ENCODE peak calls at places on chromosomes 16 and 17, in six cellular contexts. One of them, this sample, is unnamed.

GRCh38 chr17:76791053-76791980 is 53.4 kb downstream of the MFSD11 start:
- ATAC-seq in left lung: no peak
- ATAC-seq in right cardiac atrium: peak
- ATAC-seq in upper lobe of right lung: peak
- ATAC-seq in activated T-cell treated with anti-CD3 and anti-CD28 coated beads, Interleukin-2, amount 50 U/mL, for 72 hours: peak
- ATAC-seq in activated CD4-positive, alpha-beta T cell treated with anti-CD3 and anti-CD28 coated beads for 36 hours: peak
- ATAC-seq in this sample: peak

GRCh38 chr16:1458336-1458976 is 14.1 kb upstream of the CCDC154 start:
- ATAC-seq in left lung: no peak
- ATAC-seq in right cardiac atrium: no peak
- ATAC-seq in upper lobe of right lung: no peak
- ATAC-seq in activated T-cell treated with anti-CD3 and anti-CD28 coated beads, Interleukin-2, amount 50 U/mL, for 72 hours: peak
- ATAC-seq in activated CD4-positive, alpha-beta T cell treated with anti-CD3 and anti-CD28 coated beads for 36 hours: peak
- ATAC-seq in this sample: no peak

GRCh38 chr16:14424595-14424994 is 205.5 kb downstream of the PARN start:
- ATAC-seq in left lung: no peak
- ATAC-seq in right cardiac atrium: no peak
- ATAC-seq in upper lobe of right lung: no peak
- ATAC-seq in activated T-cell treated with anti-CD3 and anti-CD28 coated beads, Interleukin-2, amount 50 U/mL, for 72 hours: no peak
- ATAC-seq in activated CD4-positive, alpha-beta T cell treated with anti-CD3 and anti-CD28 coated beads for 36 hours: no peak
- ATAC-seq in this sample: no peak

GRCh38 chr16:282944-283744 is at the start of gene PDIA2:
- ATAC-seq in left lung: no peak
- ATAC-seq in right cardiac atrium: no peak
- ATAC-seq in upper lobe of right lung: no peak
- ATAC-seq in activated T-cell treated with anti-CD3 and anti-CD28 coated beads, Interleukin-2, amount 50 U/mL, for 72 hours: no peak
- ATAC-seq in activated CD4-positive, alpha-beta T cell treated with anti-CD3 and anti-CD28 coated beads for 36 hours: no peak
- ATAC-seq in this sample: no peak

GRCh38 chr16:89363621-89364393 is 126.6 kb downstream of the ANKRD11 start:
- ATAC-seq in left lung: peak
- ATAC-seq in right cardiac atrium: peak
- ATAC-seq in upper lobe of right lung: peak
- ATAC-seq in activated T-cell treated with anti-CD3 and anti-CD28 coated beads, Interleukin-2, amount 50 U/mL, for 72 hours: peak
- ATAC-seq in activated CD4-positive, alpha-beta T cell treated with anti-CD3 and anti-CD28 coated beads for 36 hours: peak
- ATAC-seq in this sample: peak

GRCh38 chr16:85365120-85365519 is 248.0 kb upstream of the GSE1 start:
- ATAC-seq in left lung: peak
- ATAC-seq in right cardiac atrium: no peak
- ATAC-seq in upper lobe of right lung: peak
- ATAC-seq in activated T-cell treated with anti-CD3 and anti-CD28 coated beads, Interleukin-2, amount 50 U/mL, for 72 hours: no peak
- ATAC-seq in activated CD4-positive, alpha-beta T cell treated with anti-CD3 and anti-CD28 coated beads for 36 hours: no peak
- ATAC-seq in this sample: peak

GRCh38 chr17:81317436-81317821 is 22.3 kb upstream of the SLC38A10 start:
- ATAC-seq in left lung: no peak
- ATAC-seq in right cardiac atrium: no peak
- ATAC-seq in upper lobe of right lung: no peak
- ATAC-seq in activated T-cell treated with anti-CD3 and anti-CD28 coated beads, Interleukin-2, amount 50 U/mL, for 72 hours: no peak
- ATAC-seq in activated CD4-positive, alpha-beta T cell treated with anti-CD3 and anti-CD28 coated beads for 36 hours: no peak
- ATAC-seq in this sample: no peak

GRCh38 chr17:44197980-44198720 is 1.5 kb downstream of the ATXN7L3 start:
- ATAC-seq in left lung: peak
- ATAC-seq in right cardiac atrium: peak
- ATAC-seq in upper lobe of right lung: peak
- ATAC-seq in activated T-cell treated with anti-CD3 and anti-CD28 coated beads, Interleukin-2, amount 50 U/mL, for 72 hours: no peak
- ATAC-seq in activated CD4-positive, alpha-beta T cell treated with anti-CD3 and anti-CD28 coated beads for 36 hours: peak
- ATAC-seq in this sample: peak

GRCh38 chr16:80751167-80751566 is 53.2 kb downstream of the CDYL2 start:
- ATAC-seq in left lung: peak
- ATAC-seq in right cardiac atrium: peak
- ATAC-seq in upper lobe of right lung: peak
- ATAC-seq in activated T-cell treated with anti-CD3 and anti-CD28 coated beads, Interleukin-2, amount 50 U/mL, for 72 hours: no peak
- ATAC-seq in activated CD4-positive, alpha-beta T cell treated with anti-CD3 and anti-CD28 coated beads for 36 hours: no peak
- ATAC-seq in this sample: no peak

GRCh38 chr16:79381552-79382042 is 218.9 kb downstream of the MAF start:
- ATAC-seq in left lung: peak
- ATAC-seq in right cardiac atrium: peak
- ATAC-seq in upper lobe of right lung: peak
- ATAC-seq in activated T-cell treated with anti-CD3 and anti-CD28 coated beads, Interleukin-2, amount 50 U/mL, for 72 hours: no peak
- ATAC-seq in activated CD4-positive, alpha-beta T cell treated with anti-CD3 and anti-CD28 coated beads for 36 hours: peak
- ATAC-seq in this sample: no peak

GRCh38 chr17:50280068-50280467 is 5.8 kb downstream of the TMEM92 start:
- ATAC-seq in left lung: peak
- ATAC-seq in right cardiac atrium: no peak
- ATAC-seq in upper lobe of right lung: no peak
- ATAC-seq in activated T-cell treated with anti-CD3 and anti-CD28 coated beads, Interleukin-2, amount 50 U/mL, for 72 hours: no peak
- ATAC-seq in activated CD4-positive, alpha-beta T cell treated with anti-CD3 and anti-CD28 coated beads for 36 hours: no peak
- ATAC-seq in this sample: no peak

GRCh38 chr16:575354-576196 is 5.8 kb downstream of the PIGQ start:
- ATAC-seq in left lung: no peak
- ATAC-seq in right cardiac atrium: no peak
- ATAC-seq in upper lobe of right lung: no peak
- ATAC-seq in activated T-cell treated with anti-CD3 and anti-CD28 coated beads, Interleukin-2, amount 50 U/mL, for 72 hours: no peak
- ATAC-seq in activated CD4-positive, alpha-beta T cell treated with anti-CD3 and anti-CD28 coated beads for 36 hours: no peak
- ATAC-seq in this sample: no peak

GRCh38 chr16:65965632-65966031 is 400.9 kb upstream of the CDH5 start:
- ATAC-seq in left lung: peak
- ATAC-seq in right cardiac atrium: no peak
- ATAC-seq in upper lobe of right lung: peak
- ATAC-seq in activated T-cell treated with anti-CD3 and anti-CD28 coated beads, Interleukin-2, amount 50 U/mL, for 72 hours: no peak
- ATAC-seq in activated CD4-positive, alpha-beta T cell treated with anti-CD3 and anti-CD28 coated beads for 36 hours: no peak
- ATAC-seq in this sample: peak

GRCh38 chr16:10325783-10326543 is 59.9 kb upstream of the ATF7IP2 start:
- ATAC-seq in left lung: no peak
- ATAC-seq in right cardiac atrium: peak
- ATAC-seq in upper lobe of right lung: no peak
- ATAC-seq in activated T-cell treated with anti-CD3 and anti-CD28 coated beads, Interleukin-2, amount 50 U/mL, for 72 hours: no peak
- ATAC-seq in activated CD4-positive, alpha-beta T cell treated with anti-CD3 and anti-CD28 coated beads for 36 hours: no peak
- ATAC-seq in this sample: no peak